ENCODE peak calls at places on chromosomes 2 and 18, in six cellular contexts. M, L, J, O, A and F are unnamed samples.

GRCh38 chr2:173076557-173077345 is 1.1 kb downstream of the MAP3K20 start:
- DNase-seq in M (peak; percentile 48), L (no peak), J (peak; percentile 23), O (peak; percentile 73), A (peak; percentile 54), F (no peak)

GRCh38 chr2:239245872-239246701 is 154.7 kb downstream of the HDAC4 start:
- DNase-seq in M (no peak), L (no peak), J (no peak), O (no peak), A (no peak), F (no peak)

GRCh38 chr2:134280231-134280630 is 26.4 kb downstream of the MGAT5 start:
- DNase-seq in M (no peak), L (no peak), J (no peak), O (no peak), A (no peak), F (no peak)

GRCh38 chr2:239318790-239319189 is 82.0 kb downstream of the HDAC4 start:
- DNase-seq in M (peak; percentile 20), L (peak; percentile 15), J (no peak), O (no peak), A (no peak), F (no peak)

GRCh38 chr2:218780851-218781690 is 876 bp upstream of the CYP27A1 start:
- DNase-seq in M (no peak), L (no peak), J (no peak), O (no peak), A (no peak), F (no peak)

GRCh38 chr2:133461484-133461883 is 106.8 kb downstream of the NCKAP5 start:
- DNase-seq in M (no peak), L (no peak), J (no peak), O (no peak), A (no peak), F (no peak)

GRCh38 chr2:25310690-25310964 is 31.1 kb downstream of the DNMT3A start:
- DNase-seq in M (no peak), L (no peak), J (no peak), O (no peak), A (no peak), F (peak; percentile 69)

GRCh38 chr2:102103992-102104871 is 38.3 kb upstream of the IL1R1 start:
- DNase-seq in M (peak; percentile 94), L (no peak), J (no peak), O (peak; percentile 93), A (no peak), F (no peak)

GRCh38 chr18:79515944-79516351 is 120.2 kb downstream of the NFATC1 start:
- DNase-seq in M (no peak), L (peak; percentile 20), J (no peak), O (no peak), A (no peak), F (no peak)

GRCh38 chr2:69225933-69226332 is 161.1 kb downstream of the GFPT1 start:
- DNase-seq in M (peak; percentile 67), L (no peak), J (no peak), O (no peak), A (no peak), F (no peak)

GRCh38 chr2:117786520-117786919 is 28.0 kb upstream of the DDX18 start:
- DNase-seq in M (no peak), L (no peak), J (no peak), O (no peak), A (no peak), F (no peak)

GRCh38 chr18:35497006-35497333 is 790 bp downstream of the INO80C start:
- DNase-seq in M (peak; percentile 51), L (no peak), J (no peak), O (peak; percentile 74), A (no peak), F (no peak)

GRCh38 chr2:1081411-1082225 is 131.0 kb downstream of the SNTG2 start:
- DNase-seq in M (peak; percentile 28), L (no peak), J (no peak), O (no peak), A (no peak), F (no peak)

GRCh38 chr2:212265777-212266176 is 272.8 kb downstream of the ERBB4 start:
- DNase-seq in M (no peak), L (no peak), J (no peak), O (no peak), A (no peak), F (no peak)

GRCh38 chr2:129812071-129812470 is 167.4 kb upstream of the RAB6C start:
- DNase-seq in M (no peak), L (no peak), J (no peak), O (no peak), A (no peak), F (no peak)

GRCh38 chr2:173552540-173552939 is 197.9 kb downstream of the CDCA7 start:
- DNase-seq in M (no peak), L (no peak), J (no peak), O (no peak), A (no peak), F (no peak)

GRCh38 chr2:25279091-25279651 is 62.6 kb downstream of the DNMT3A start:
- DNase-seq in M (no peak), L (no peak), J (no peak), O (no peak), A (no peak), F (no peak)

GRCh38 chr2:44972771-44973535 is 31.5 kb downstream of the SIX3 start:
- DNase-seq in M (no peak), L (no peak), J (no peak), O (no peak), A (peak; percentile 70), F (no peak)

GRCh38 chr2:196987654-196988364 is 61.3 kb upstream of the PGAP1 start:
- DNase-seq in M (peak; percentile 98), L (no peak), J (no peak), O (peak; percentile 98), A (peak; percentile 53), F (no peak)

GRCh38 chr2:47086054-47086471 is 69.0 kb downstream of the STPG4 start:
- DNase-seq in M (no peak), L (no peak), J (no peak), O (no peak), A (no peak), F (no peak)
- H2BK5ac ChIP-seq in M (no peak overlapping the region), L (no peak overlapping the region), J (no peak overlapping the region), O (no peak overlapping the region), A (no peak overlapping the region), F (no peak overlapping the region)

DNA sequence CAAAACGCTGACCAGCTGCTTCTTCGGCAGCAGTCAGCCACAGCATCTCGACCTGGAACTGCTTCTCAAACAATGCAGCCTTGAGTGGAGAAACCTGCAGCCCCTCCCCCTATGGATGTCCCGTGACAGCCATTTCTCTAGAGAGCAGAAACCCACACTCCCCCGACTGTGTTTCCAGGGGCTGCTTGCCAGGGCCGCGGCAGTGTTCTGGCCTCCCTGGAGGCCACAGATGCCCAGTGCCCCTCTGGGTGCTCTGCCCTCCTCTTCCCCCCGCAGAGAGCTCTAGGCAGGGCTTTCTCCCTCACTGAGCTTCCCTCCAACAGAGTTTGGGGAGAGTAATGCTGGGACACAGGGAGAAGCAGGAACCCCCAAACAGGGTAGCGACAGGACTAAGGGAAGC is 114.6 kb upstream of the ASB18 start:
- DNase-seq in M (no peak), L (peak; percentile 25), J (no peak), O (no peak), A (no peak), F (no peak)
- H2BK5ac ChIP-seq in M (no peak overlapping the region), L (no peak overlapping the region), J (no peak overlapping the region), O (no peak overlapping the region), A (no peak overlapping the region), F (no peak overlapping the region)

GRCh38 chr18:74598350-74599001 is 806 bp downstream of the ZNF407 start:
- DNase-seq in M (peak; percentile 46), L (peak; percentile 58), J (peak; percentile 48), O (peak; percentile 75), A (peak; percentile 54), F (peak; percentile 72)
- H2BK5ac ChIP-seq in M (peak overlapping the region; percentile 90), L (no peak overlapping the region), J (peak overlapping the region; percentile 19), O (peak overlapping the region; percentile 63), A (peak overlapping the region; percentile 49), F (peak overlapping the region; percentile 82)

GRCh38 chr18:49486617-49486958 is 446 bp downstream of the C18orf32 start:
- DNase-seq in M (no peak), L (no peak), J (no peak), O (no peak), A (no peak), F (no peak)

GRCh38 chr18:49490246-49490762 is 3.3 kb upstream of the C18orf32 start:
- DNase-seq in M (no peak), L (no peak), J (no peak), O (peak; percentile 7), A (no peak), F (no peak)

GRCh38 chr18:49483198-49483597 is 3.8 kb downstream of the C18orf32 start:
- DNase-seq in M (no peak), L (no peak), J (no peak), O (no peak), A (no peak), F (no peak)

GRCh38 chr18:49487711-49488310 is 777 bp upstream of the C18orf32 start:
- DNase-seq in M (no peak), L (peak; percentile 35), J (no peak), O (peak; percentile 10), A (no peak), F (no peak)

DNA sequence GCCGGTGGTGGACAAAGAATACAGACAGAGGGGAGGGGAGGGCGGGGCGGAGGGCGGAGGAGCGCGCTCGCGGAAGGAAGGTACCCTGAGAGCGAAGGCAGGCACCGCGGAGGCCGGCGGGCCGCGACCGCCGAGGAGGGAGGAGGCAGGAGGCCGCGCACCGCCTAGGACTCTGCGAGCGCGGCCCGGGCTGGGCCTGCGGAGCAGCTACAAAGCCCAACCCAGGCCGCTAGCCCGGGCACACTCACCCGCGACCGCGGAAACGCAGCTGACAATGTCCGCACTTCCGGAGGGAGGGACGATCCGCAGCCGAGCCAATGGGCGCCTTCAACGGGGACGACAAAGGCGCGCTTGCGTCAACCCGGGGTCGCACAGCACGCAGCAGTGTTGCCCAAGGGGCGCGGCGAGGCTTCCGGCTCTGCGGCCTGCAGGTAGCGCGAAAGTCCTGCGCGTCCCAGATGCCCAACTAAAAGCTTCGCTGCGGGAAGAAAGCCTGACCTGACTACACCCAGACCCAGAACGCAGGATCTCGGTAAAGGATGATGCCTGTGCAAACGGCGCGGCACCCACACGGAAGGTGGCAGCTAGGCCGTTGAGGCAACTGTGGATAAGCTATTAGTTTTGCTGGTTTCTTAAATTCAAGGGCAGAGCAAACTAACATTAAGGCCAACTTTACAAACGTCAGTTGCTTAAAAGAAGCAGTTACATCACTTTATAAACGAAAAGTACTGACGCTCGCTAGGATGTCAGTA is at the start of gene C18orf32:
- DNase-seq in M (peak; percentile 93), L (peak; percentile 97), J (peak; percentile 82), O (peak; percentile 94), A (peak; percentile 98), F (peak; percentile 90)
- H2BK5ac ChIP-seq in M (peak within 1 kb of the TSS; percentile 70), L (no peak within 1 kb of the TSS), J (no peak within 1 kb of the TSS), O (peak within 1 kb of the TSS; percentile 58), A (no peak within 1 kb of the TSS), F (peak within 1 kb of the TSS; percentile 14)